ENCODE peak calls at places on chromosomes 5 and 9, in ten cellular contexts. H is RPMI7951, N is amygdala, M is GM19239, D is progenitor cell of endocrine pancreas, X is AG04450, I is activated gamma-delta T cell treated with Interleukin-2 at 50 U/mL for 16 hours, L is NCI-H524, K is A673, R is H7. W is an unnamed sample.

GRCh38 chr5:179905144-179905526 is 2.6 kb downstream of the TBC1D9B start:
- DNase-seq in H (no peak), N (no peak), M (no peak), D (no peak), X (no peak), I (no peak), L (no peak), K (no peak), R (no peak), W (no peak)

GRCh38 chr5:78295035-78295961 is 800 bp upstream of the AP3B1 start:
- DNase-seq in H (peak), N (no peak), M (no peak), D (peak), X (no peak), I (peak), L (peak), K (peak), R (peak), W (peak)

GRCh38 chr9:79129865-79130480 is 441.8 kb upstream of the TLE4 start:
- DNase-seq in H (peak), N (peak), M (no peak), D (peak), X (peak), I (no peak), L (peak), K (peak), R (peak), W (peak)

GRCh38 chr5:160649304-160649703 is 202.7 kb downstream of the ATP10B start:
- DNase-seq in H (no peak), N (peak), M (no peak), D (no peak), X (no peak), I (no peak), L (peak), K (peak), R (no peak), W (no peak)

GRCh38 chr5:90876366-90876765 is 317.8 kb downstream of the ADGRV1 start:
- DNase-seq in H (no peak), N (no peak), M (no peak), D (no peak), X (no peak), I (no peak), L (no peak), K (no peak), R (peak), W (no peak)

GRCh38 chr5:40551706-40552557 is 127.8 kb upstream of the PTGER4 start:
- DNase-seq in H (peak), N (no peak), M (no peak), D (no peak), X (peak), I (no peak), L (no peak), K (no peak), R (no peak), W (no peak)

GRCh38 chr9:23215688-23216087 is 610.4 kb downstream of the ELAVL2 start:
- DNase-seq in H (no peak), N (no peak), M (no peak), D (no peak), X (no peak), I (no peak), L (no peak), K (no peak), R (no peak), W (no peak)

GRCh38 chr5:177455036-177455660 is 8.5 kb downstream of the PRR7 start:
- DNase-seq in H (peak), N (peak), M (peak), D (peak), X (no peak), I (peak), L (peak), K (peak), R (peak), W (peak)

GRCh38 chr9:16316911-16317817 is 553.3 kb downstream of the BNC2 start:
- DNase-seq in H (no peak), N (no peak), M (no peak), D (no peak), X (no peak), I (no peak), L (peak), K (no peak), R (no peak), W (no peak)

GRCh38 chr9:82810902-82811301 is 252.0 kb downstream of the RASEF start:
- DNase-seq in H (peak), N (no peak), M (no peak), D (no peak), X (no peak), I (no peak), L (no peak), K (peak), R (no peak), W (no peak)

GRCh38 chr9:92122792-92123191 is 7.6 kb upstream of the SPTLC1 start:
- DNase-seq in H (no peak), N (no peak), M (no peak), D (no peak), X (no peak), I (no peak), L (no peak), K (no peak), R (no peak), W (no peak)

GRCh38 chr5:77560677-77561263 is 68.7 kb upstream of the WDR41 start:
- DNase-seq in H (peak), N (no peak), M (no peak), D (no peak), X (peak), I (no peak), L (peak), K (peak), R (peak), W (no peak)

GRCh38 chr9:78235296-78235770 is 542 bp upstream of the CEP78 start:
- DNase-seq in H (peak), N (peak), M (no peak), D (no peak), X (no peak), I (no peak), L (no peak), K (no peak), R (peak), W (no peak)

GRCh38 chr5:157514974-157515373 is 55.0 kb downstream of the NIPAL4 start:
- DNase-seq in H (no peak), N (no peak), M (no peak), D (no peak), X (no peak), I (no peak), L (no peak), K (no peak), R (no peak), W (no peak)

GRCh38 chr5:1144089-1144488 is 32.2 kb upstream of the SLC12A7 start:
- DNase-seq in H (no peak), N (no peak), M (no peak), D (no peak), X (no peak), I (no peak), L (no peak), K (no peak), R (no peak), W (no peak)

GRCh38 chr9:115109486-115109885 is 8.5 kb downstream of the TNC start:
- DNase-seq in H (peak), N (no peak), M (no peak), D (no peak), X (no peak), I (no peak), L (no peak), K (peak), R (no peak), W (no peak)

GRCh38 chr5:626850-627249 is 14.7 kb downstream of the CEP72 start:
- DNase-seq in H (no peak), N (no peak), M (no peak), D (no peak), X (no peak), I (no peak), L (no peak), K (no peak), R (no peak), W (no peak)

GRCh38 chr5:154165886-154166285 is 24.6 kb upstream of the GALNT10 start:
- DNase-seq in H (no peak), N (no peak), M (no peak), D (no peak), X (no peak), I (no peak), L (peak), K (no peak), R (peak), W (no peak)

GRCh38 chr5:65126670-65127069 is 355.1 kb downstream of the ADAMTS6 start:
- DNase-seq in H (no peak), N (no peak), M (no peak), D (no peak), X (no peak), I (no peak), L (no peak), K (no peak), R (no peak), W (no peak)

GRCh38 chr5:122942164-122942914 is 94.2 kb downstream of the PPIC start:
- DNase-seq in H (peak), N (no peak), M (no peak), D (no peak), X (no peak), I (no peak), L (peak), K (peak), R (no peak), W (no peak)

GRCh38 chr5:59358497-59358896 is 535.0 kb downstream of the PDE4D start:
- DNase-seq in H (peak), N (no peak), M (no peak), D (no peak), X (no peak), I (no peak), L (peak), K (no peak), R (peak), W (peak)

GRCh38 chr5:10563940-10564837 is at the start of gene ANKRD33B:
- DNase-seq in H (peak), N (peak), M (peak), D (peak), X (no peak), I (peak), L (peak), K (peak), R (peak), W (peak)

GRCh38 chr9:84322830-84323229 is 17.7 kb downstream of the SLC28A3 start:
- DNase-seq in H (peak), N (no peak), M (no peak), D (no peak), X (peak), I (no peak), L (no peak), K (no peak), R (no peak), W (no peak)

GRCh38 chr9:129373361-129373760 is 195.3 kb upstream of the IER5L start:
- DNase-seq in H (no peak), N (no peak), M (no peak), D (no peak), X (no peak), I (no peak), L (no peak), K (no peak), R (no peak), W (no peak)

GRCh38 chr5:101520417-101520816 is 617.3 kb upstream of the ST8SIA4 start:
- DNase-seq in H (no peak), N (no peak), M (no peak), D (no peak), X (no peak), I (no peak), L (no peak), K (no peak), R (no peak), W (no peak)

GRCh38 chr9:136022731-136023400 is 61.7 kb upstream of the UBAC1 start:
- DNase-seq in H (no peak), N (no peak), M (no peak), D (no peak), X (no peak), I (no peak), L (no peak), K (no peak), R (peak), W (no peak)

GRCh38 chr5:77087484-77088291 is 603 bp upstream of the ZBED3 start:
- DNase-seq in H (peak), N (peak), M (no peak), D (peak), X (no peak), I (no peak), L (no peak), K (peak), R (peak), W (no peak)

GRCh38 chr5:136203303-136203922 is 10.5 kb upstream of the SMIM32 start:
- DNase-seq in H (no peak), N (no peak), M (no peak), D (no peak), X (no peak), I (no peak), L (no peak), K (no peak), R (no peak), W (peak)

GRCh38 chr9:2459756-2460155 is 161.8 kb upstream of the VLDLR start:
- DNase-seq in H (no peak), N (peak), M (no peak), D (no peak), X (no peak), I (no peak), L (no peak), K (no peak), R (no peak), W (no peak)

GRCh38 chr9:89311346-89312153 is 555 bp downstream of the CKS2 start:
- DNase-seq in H (peak), N (no peak), M (no peak), D (peak), X (no peak), I (no peak), L (no peak), K (no peak), R (peak), W (no peak)

GRCh38 chr9:125218621-125219020 is 18.3 kb downstream of the RABEPK start:
- DNase-seq in H (no peak), N (no peak), M (no peak), D (no peak), X (no peak), I (no peak), L (no peak), K (no peak), R (no peak), W (no peak)